ENCODE peak calls at places on chromosomes 2 and 18, in six cellular contexts. C is SK-N-MC, O is H1, N is fibroblast of lung, Q is endothelial cell of umbilical vein, I is HCT116. T is an unnamed sample.

GRCh38 chr2:60583604-60584003 is 30.1 kb upstream of the BCL11A start:
- DNase-seq in C (no peak), O (no peak), N (no peak), Q (no peak), I (no peak), T (no peak)

GRCh38 chr18:6059551-6059950 is 164.2 kb upstream of the TMEM200C start:
- DNase-seq in C (no peak), O (no peak), N (no peak), Q (no peak), I (no peak), T (no peak)

GRCh38 chr2:221570321-221571107 is 1.6 kb downstream of the EPHA4 start:
- DNase-seq in C (no peak), O (peak; percentile 58), N (peak; percentile 54), Q (peak; percentile 50), I (no peak), T (no peak)

GRCh38 chr2:2747797-2748301 is 416.8 kb upstream of the MYT1L start:
- DNase-seq in C (no peak), O (no peak), N (no peak), Q (no peak), I (no peak), T (no peak)

GRCh38 chr2:45578056-45578843 is 32.8 kb downstream of the SRBD1 start:
- DNase-seq in C (no peak), O (no peak), N (peak; percentile 72), Q (peak; percentile 67), I (no peak), T (no peak)

GRCh38 chr2:226354434-226354833 is 445.2 kb downstream of the IRS1 start:
- DNase-seq in C (no peak), O (no peak), N (no peak), Q (no peak), I (no peak), T (no peak)

GRCh38 chr2:64283015-64283570 is 138.9 kb upstream of the PELI1 start:
- DNase-seq in C (no peak), O (no peak), N (no peak), Q (no peak), I (no peak), T (no peak)

GRCh38 chr2:39685135-39685534 is 19.4 kb downstream of the TMEM178A start:
- DNase-seq in C (no peak), O (no peak), N (no peak), Q (no peak), I (no peak), T (no peak)

GRCh38 chr2:222835142-222835822 is 25.6 kb upstream of the ACSL3 start:
- DNase-seq in C (no peak), O (no peak), N (no peak), Q (no peak), I (no peak), T (no peak)

GRCh38 chr2:105339414-105339813 is 2.1 kb downstream of the C2orf49 start:
- DNase-seq in C (no peak), O (no peak), N (no peak), Q (no peak), I (no peak), T (no peak)
- H3K9ac ChIP-seq in C (peak overlapping the region; percentile 88), O (no peak overlapping the region), N (no peak overlapping the region), Q (no peak overlapping the region), I (no peak overlapping the region), T (peak overlapping the region; percentile 99)

GRCh38 chr2:237700583-237701032 is 73.2 kb downstream of the LRRFIP1 start:
- DNase-seq in C (peak; percentile 99), O (no peak), N (peak; percentile 78), Q (peak; percentile 85), I (no peak), T (no peak)

GRCh38 chr2:237702439-237703397 is 75.3 kb downstream of the LRRFIP1 start:
- DNase-seq in C (no peak), O (no peak), N (peak; percentile 47), Q (peak; percentile 77), I (no peak), T (no peak)

GRCh38 chr2:237699870-237700582 is 72.6 kb downstream of the LRRFIP1 start:
- DNase-seq in C (no peak), O (no peak), N (no peak), Q (no peak), I (no peak), T (no peak)

GRCh38 chr2:237701033-237701858 is 73.9 kb downstream of the LRRFIP1 start:
- DNase-seq in C (no peak), O (no peak), N (no peak), Q (no peak), I (no peak), T (no peak)

DNA sequence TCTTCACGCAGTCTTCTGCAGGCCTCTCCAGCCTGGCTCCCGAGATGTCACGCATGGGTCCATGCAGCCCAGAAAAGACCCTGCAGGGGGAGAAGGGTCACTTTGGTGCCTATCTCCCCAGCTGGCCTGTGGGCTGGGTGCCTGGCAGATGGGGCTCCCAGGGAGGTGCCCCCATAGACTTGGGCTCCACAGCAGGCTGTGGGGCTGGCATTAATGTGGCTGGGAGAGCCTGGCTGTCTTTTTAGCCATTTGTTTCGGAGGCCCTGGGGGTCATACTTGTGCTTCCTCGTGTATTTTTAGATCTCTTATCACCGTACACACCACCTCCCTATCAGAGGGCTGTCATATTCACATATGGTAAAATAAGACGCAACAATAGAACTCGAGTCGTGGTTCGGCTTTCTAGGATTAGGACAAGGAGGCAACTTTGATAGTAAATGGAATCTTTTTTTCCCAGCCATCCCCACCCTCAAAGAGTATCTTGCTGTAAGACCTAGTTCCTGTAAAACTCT is 74.5 kb downstream of the LRRFIP1 start:
- DNase-seq in C (no peak), O (no peak), N (no peak), Q (no peak), I (no peak), T (no peak)
- H3K9ac ChIP-seq in C (peak overlapping the region; percentile 34), O (peak overlapping the region; percentile 3), N (no peak overlapping the region), Q (peak overlapping the region; percentile 35), I (no peak overlapping the region), T (peak overlapping the region; percentile 42)

GRCh38 chr2:44267269-44268258 is 7.7 kb upstream of the SLC3A1 start:
- DNase-seq in C (no peak), O (no peak), N (peak; percentile 75), Q (no peak), I (no peak), T (no peak)
- H3K9ac ChIP-seq in C (no peak overlapping the region), O (no peak overlapping the region), N (no peak overlapping the region), Q (no peak overlapping the region), I (no peak overlapping the region), T (no peak overlapping the region)

GRCh38 chr2:151206446-151206968 is 55.2 kb downstream of the RBM43 start:
- DNase-seq in C (no peak), O (no peak), N (no peak), Q (no peak), I (no peak), T (no peak)
- H3K9ac ChIP-seq in C (no peak overlapping the region), O (no peak overlapping the region), N (no peak overlapping the region), Q (no peak overlapping the region), I (no peak overlapping the region), T (no peak overlapping the region)

GRCh38 chr2:48343154-48343553 is 186.8 kb upstream of the STON1 start:
- DNase-seq in C (no peak), O (no peak), N (no peak), Q (peak; percentile 28), I (no peak), T (no peak)

GRCh38 chr2:48343571-48344440 is 186.1 kb upstream of the STON1 start:
- DNase-seq in C (no peak), O (no peak), N (peak; percentile 88), Q (peak; percentile 91), I (no peak), T (peak; percentile 36)

GRCh38 chr2:48345176-48345575 is 184.8 kb upstream of the STON1 start:
- DNase-seq in C (no peak), O (no peak), N (peak; percentile 59), Q (no peak), I (no peak), T (no peak)

GRCh38 chr2:48346124-48346536 is 183.8 kb upstream of the STON1 start:
- DNase-seq in C (no peak), O (no peak), N (peak; percentile 92), Q (peak; percentile 59), I (no peak), T (no peak)

DNA sequence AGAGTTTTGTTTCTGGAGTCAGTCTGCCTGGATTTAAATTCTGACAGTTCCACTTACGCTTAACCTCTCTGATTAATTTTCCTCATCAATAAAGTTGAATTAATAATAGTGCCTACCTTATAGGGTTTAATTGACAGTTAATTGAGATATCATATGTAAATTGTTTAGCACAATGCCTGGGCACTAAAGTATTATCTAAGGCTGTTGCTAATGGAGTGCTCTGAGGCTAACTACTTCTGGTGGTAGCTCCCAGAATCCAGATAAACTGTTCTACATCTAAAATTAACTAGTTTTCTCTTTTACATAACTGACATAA is 185.6 kb upstream of the STON1 start:
- DNase-seq in C (no peak), O (no peak), N (no peak), Q (no peak), I (no peak), T (no peak)
- H3K9ac ChIP-seq in C (no peak overlapping the region), O (no peak overlapping the region), N (no peak overlapping the region), Q (peak overlapping the region; percentile 80), I (no peak overlapping the region), T (peak overlapping the region; percentile 24)

GRCh38 chr18:3500016-3500415 is 50.0 kb downstream of the TGIF1 start:
- DNase-seq in C (no peak), O (no peak), N (no peak), Q (peak; percentile 10), I (no peak), T (no peak)

GRCh38 chr18:3498705-3499451 is 48.9 kb downstream of the TGIF1 start:
- DNase-seq in C (no peak), O (peak; percentile 78), N (peak; percentile 44), Q (peak; percentile 43), I (no peak), T (no peak)

GRCh38 chr18:3502650-3503049 is 52.7 kb downstream of the TGIF1 start:
- DNase-seq in C (no peak), O (no peak), N (no peak), Q (no peak), I (no peak), T (no peak)

GRCh38 chr18:3495691-3496090 is 45.7 kb downstream of the TGIF1 start:
- DNase-seq in C (no peak), O (no peak), N (no peak), Q (no peak), I (no peak), T (no peak)

DNA sequence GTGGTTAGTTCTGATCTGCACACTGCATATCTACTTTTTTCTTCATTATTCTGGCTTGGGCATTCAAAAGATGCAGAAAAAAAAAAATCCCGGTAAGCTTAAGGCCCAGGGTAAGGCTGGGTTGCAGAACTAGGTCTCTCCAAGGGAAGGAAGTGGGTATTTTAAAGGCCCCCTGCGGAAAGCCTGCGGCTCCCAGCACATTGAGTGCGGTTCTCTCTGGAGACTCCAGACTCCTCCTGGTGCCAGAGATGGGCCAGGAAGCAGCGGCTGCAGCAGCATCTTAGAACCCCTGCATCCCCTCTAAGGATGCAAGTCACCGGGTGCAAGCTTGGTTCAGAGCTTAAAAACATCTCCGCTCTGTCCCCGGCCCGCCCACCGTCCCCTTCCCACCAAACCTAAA is 49.5 kb downstream of the TGIF1 start:
- DNase-seq in C (peak; percentile 84), O (peak; percentile 59), N (no peak), Q (no peak), I (no peak), T (no peak)
- H3K9ac ChIP-seq in C (no peak overlapping the region), O (peak overlapping the region; percentile 3), N (no peak overlapping the region), Q (peak overlapping the region; percentile 5), I (no peak overlapping the region), T (no peak overlapping the region)

GRCh38 chr2:220504890-220505564 is 877.6 kb downstream of the SLC4A3 start:
- DNase-seq in C (no peak), O (no peak), N (peak; percentile 49), Q (peak; percentile 1), I (no peak), T (peak; percentile 42)
- H3K9ac ChIP-seq in C (no peak overlapping the region), O (no peak overlapping the region), N (no peak overlapping the region), Q (no peak overlapping the region), I (no peak overlapping the region), T (no peak overlapping the region)